ENCODE peak calls at places on chromosomes 1 and 21, in ten cellular contexts. One of them, this sample, is unnamed.

GRCh38 chr21:16709866-16710550 is 802.8 kb upstream of the CXADR start:
- DNase-seq in activated T-helper 1 cell treated with Interleukin-2 at 50 U/mL for 16 hours: no peak
- DNase-seq in cardiac muscle cell: no peak
- DNase-seq in neural progenitor cell: peak
- DNase-seq in choroid plexus epithelial cell: peak
- DNase-seq in BJ: peak
- DNase-seq in sigmoid colon: peak
- DNase-seq in stimulated activated CD4-positive, alpha-beta T cell treated with anti-CD3 and anti-CD28 coated beads, Interleukin-2, amount 100 ng/mL, for 48 hours: no peak
- DNase-seq in nucleus accumbens: no peak
- DNase-seq in renal cortical epithelial cell: no peak
- DNase-seq in this sample: no peak

GRCh38 chr1:69824932-69825331 is 257.2 kb downstream of the LRRC7 start:
- DNase-seq in activated T-helper 1 cell treated with Interleukin-2 at 50 U/mL for 16 hours: no peak
- DNase-seq in neural progenitor cell: no peak
- DNase-seq in renal cortical epithelial cell: no peak
- DNase-seq in cardiac muscle cell: no peak
- DNase-seq in stimulated activated CD4-positive, alpha-beta T cell treated with anti-CD3 and anti-CD28 coated beads, Interleukin-2, amount 100 ng/mL, for 48 hours: no peak
- DNase-seq in nucleus accumbens: no peak
- DNase-seq in sigmoid colon: no peak
- DNase-seq in BJ: no peak
- DNase-seq in choroid plexus epithelial cell: peak
- DNase-seq in this sample: peak

GRCh38 chr1:90835172-90835660 is 118.1 kb upstream of the BARHL2 start:
- DNase-seq in choroid plexus epithelial cell: no peak
- DNase-seq in sigmoid colon: no peak
- DNase-seq in nucleus accumbens: no peak
- DNase-seq in neural progenitor cell: peak
- DNase-seq in BJ: no peak
- DNase-seq in activated T-helper 1 cell treated with Interleukin-2 at 50 U/mL for 16 hours: no peak
- DNase-seq in stimulated activated CD4-positive, alpha-beta T cell treated with anti-CD3 and anti-CD28 coated beads, Interleukin-2, amount 100 ng/mL, for 48 hours: no peak
- DNase-seq in renal cortical epithelial cell: no peak
- DNase-seq in cardiac muscle cell: peak
- DNase-seq in this sample: no peak

GRCh38 chr1:46487818-46488218 is 1.8 kb upstream of the DMBX1 start:
- DNase-seq in activated T-helper 1 cell treated with Interleukin-2 at 50 U/mL for 16 hours: no peak
- DNase-seq in choroid plexus epithelial cell: peak
- DNase-seq in renal cortical epithelial cell: no peak
- DNase-seq in cardiac muscle cell: peak
- DNase-seq in sigmoid colon: no peak
- DNase-seq in stimulated activated CD4-positive, alpha-beta T cell treated with anti-CD3 and anti-CD28 coated beads, Interleukin-2, amount 100 ng/mL, for 48 hours: no peak
- DNase-seq in nucleus accumbens: no peak
- DNase-seq in BJ: no peak
- DNase-seq in neural progenitor cell: peak
- DNase-seq in this sample: peak

GRCh38 chr1:247966520-247967204 is 1.6 kb downstream of the OR2AK2 start:
- DNase-seq in renal cortical epithelial cell: no peak
- DNase-seq in stimulated activated CD4-positive, alpha-beta T cell treated with anti-CD3 and anti-CD28 coated beads, Interleukin-2, amount 100 ng/mL, for 48 hours: no peak
- DNase-seq in nucleus accumbens: no peak
- DNase-seq in activated T-helper 1 cell treated with Interleukin-2 at 50 U/mL for 16 hours: no peak
- DNase-seq in sigmoid colon: no peak
- DNase-seq in cardiac muscle cell: no peak
- DNase-seq in BJ: no peak
- DNase-seq in choroid plexus epithelial cell: no peak
- DNase-seq in neural progenitor cell: no peak
- DNase-seq in this sample: no peak

GRCh38 chr1:165726169-165726568 is 27.8 kb upstream of the ALDH9A1 start:
- DNase-seq in stimulated activated CD4-positive, alpha-beta T cell treated with anti-CD3 and anti-CD28 coated beads, Interleukin-2, amount 100 ng/mL, for 48 hours: no peak
- DNase-seq in cardiac muscle cell: no peak
- DNase-seq in nucleus accumbens: no peak
- DNase-seq in choroid plexus epithelial cell: no peak
- DNase-seq in neural progenitor cell: no peak
- DNase-seq in activated T-helper 1 cell treated with Interleukin-2 at 50 U/mL for 16 hours: no peak
- DNase-seq in BJ: no peak
- DNase-seq in renal cortical epithelial cell: no peak
- DNase-seq in sigmoid colon: no peak
- DNase-seq in this sample: no peak

GRCh38 chr1:246599315-246599714 is 33.1 kb downstream of the CNST start:
- DNase-seq in choroid plexus epithelial cell: no peak
- DNase-seq in renal cortical epithelial cell: no peak
- DNase-seq in BJ: no peak
- DNase-seq in neural progenitor cell: no peak
- DNase-seq in sigmoid colon: no peak
- DNase-seq in nucleus accumbens: no peak
- DNase-seq in activated T-helper 1 cell treated with Interleukin-2 at 50 U/mL for 16 hours: no peak
- DNase-seq in stimulated activated CD4-positive, alpha-beta T cell treated with anti-CD3 and anti-CD28 coated beads, Interleukin-2, amount 100 ng/mL, for 48 hours: no peak
- DNase-seq in cardiac muscle cell: no peak
- DNase-seq in this sample: no peak

GRCh38 chr21:25186278-25186677 is 421.0 kb downstream of the MRPL39 start:
- DNase-seq in BJ: no peak
- DNase-seq in choroid plexus epithelial cell: no peak
- DNase-seq in nucleus accumbens: no peak
- DNase-seq in stimulated activated CD4-positive, alpha-beta T cell treated with anti-CD3 and anti-CD28 coated beads, Interleukin-2, amount 100 ng/mL, for 48 hours: no peak
- DNase-seq in cardiac muscle cell: no peak
- DNase-seq in neural progenitor cell: no peak
- DNase-seq in activated T-helper 1 cell treated with Interleukin-2 at 50 U/mL for 16 hours: no peak
- DNase-seq in renal cortical epithelial cell: peak
- DNase-seq in sigmoid colon: no peak
- DNase-seq in this sample: no peak

GRCh38 chr1:43522776-43523480 is 7.8 kb upstream of the PTPRF start:
- DNase-seq in stimulated activated CD4-positive, alpha-beta T cell treated with anti-CD3 and anti-CD28 coated beads, Interleukin-2, amount 100 ng/mL, for 48 hours: no peak
- DNase-seq in nucleus accumbens: no peak
- DNase-seq in cardiac muscle cell: no peak
- DNase-seq in BJ: peak
- DNase-seq in activated T-helper 1 cell treated with Interleukin-2 at 50 U/mL for 16 hours: no peak
- DNase-seq in choroid plexus epithelial cell: peak
- DNase-seq in sigmoid colon: peak
- DNase-seq in renal cortical epithelial cell: peak
- DNase-seq in neural progenitor cell: no peak
- DNase-seq in this sample: peak

GRCh38 chr1:119743776-119744597 is 24.7 kb downstream of the HMGCS2 start:
- DNase-seq in BJ: peak
- DNase-seq in neural progenitor cell: peak
- DNase-seq in cardiac muscle cell: peak
- DNase-seq in nucleus accumbens: peak
- DNase-seq in sigmoid colon: peak
- DNase-seq in stimulated activated CD4-positive, alpha-beta T cell treated with anti-CD3 and anti-CD28 coated beads, Interleukin-2, amount 100 ng/mL, for 48 hours: peak
- DNase-seq in renal cortical epithelial cell: peak
- DNase-seq in choroid plexus epithelial cell: peak
- DNase-seq in activated T-helper 1 cell treated with Interleukin-2 at 50 U/mL for 16 hours: no peak
- DNase-seq in this sample: peak

GRCh38 chr1:112522621-112523020 is 13.9 kb downstream of the WNT2B start:
- DNase-seq in renal cortical epithelial cell: peak
- DNase-seq in sigmoid colon: no peak
- DNase-seq in BJ: peak
- DNase-seq in activated T-helper 1 cell treated with Interleukin-2 at 50 U/mL for 16 hours: no peak
- DNase-seq in nucleus accumbens: no peak
- DNase-seq in choroid plexus epithelial cell: peak
- DNase-seq in cardiac muscle cell: no peak
- DNase-seq in stimulated activated CD4-positive, alpha-beta T cell treated with anti-CD3 and anti-CD28 coated beads, Interleukin-2, amount 100 ng/mL, for 48 hours: no peak
- DNase-seq in neural progenitor cell: no peak
- DNase-seq in this sample: peak

GRCh38 chr1:19042675-19043578 is 86.5 kb upstream of the IFFO2 start:
- DNase-seq in neural progenitor cell: no peak
- DNase-seq in sigmoid colon: peak
- DNase-seq in cardiac muscle cell: no peak
- DNase-seq in stimulated activated CD4-positive, alpha-beta T cell treated with anti-CD3 and anti-CD28 coated beads, Interleukin-2, amount 100 ng/mL, for 48 hours: no peak
- DNase-seq in renal cortical epithelial cell: no peak
- DNase-seq in activated T-helper 1 cell treated with Interleukin-2 at 50 U/mL for 16 hours: no peak
- DNase-seq in BJ: no peak
- DNase-seq in choroid plexus epithelial cell: no peak
- DNase-seq in nucleus accumbens: no peak
- DNase-seq in this sample: no peak

GRCh38 chr1:7387053-7387861 is 383.8 kb upstream of the VAMP3 start:
- DNase-seq in nucleus accumbens: no peak
- DNase-seq in activated T-helper 1 cell treated with Interleukin-2 at 50 U/mL for 16 hours: no peak
- DNase-seq in neural progenitor cell: no peak
- DNase-seq in BJ: no peak
- DNase-seq in stimulated activated CD4-positive, alpha-beta T cell treated with anti-CD3 and anti-CD28 coated beads, Interleukin-2, amount 100 ng/mL, for 48 hours: no peak
- DNase-seq in sigmoid colon: peak
- DNase-seq in cardiac muscle cell: no peak
- DNase-seq in renal cortical epithelial cell: no peak
- DNase-seq in choroid plexus epithelial cell: no peak
- DNase-seq in this sample: no peak

GRCh38 chr21:43287111-43287973 is 118.5 kb downstream of the CRYAA start:
- DNase-seq in sigmoid colon: no peak
- DNase-seq in neural progenitor cell: no peak
- DNase-seq in nucleus accumbens: no peak
- DNase-seq in BJ: no peak
- DNase-seq in choroid plexus epithelial cell: peak
- DNase-seq in stimulated activated CD4-positive, alpha-beta T cell treated with anti-CD3 and anti-CD28 coated beads, Interleukin-2, amount 100 ng/mL, for 48 hours: no peak
- DNase-seq in activated T-helper 1 cell treated with Interleukin-2 at 50 U/mL for 16 hours: no peak
- DNase-seq in cardiac muscle cell: no peak
- DNase-seq in renal cortical epithelial cell: no peak
- DNase-seq in this sample: peak

GRCh38 chr1:233328661-233329498 is 1.4 kb downstream of the MAP3K21 start:
- DNase-seq in nucleus accumbens: no peak
- DNase-seq in cardiac muscle cell: peak
- DNase-seq in sigmoid colon: no peak
- DNase-seq in BJ: no peak
- DNase-seq in renal cortical epithelial cell: peak
- DNase-seq in choroid plexus epithelial cell: no peak
- DNase-seq in stimulated activated CD4-positive, alpha-beta T cell treated with anti-CD3 and anti-CD28 coated beads, Interleukin-2, amount 100 ng/mL, for 48 hours: no peak
- DNase-seq in activated T-helper 1 cell treated with Interleukin-2 at 50 U/mL for 16 hours: no peak
- DNase-seq in neural progenitor cell: no peak
- DNase-seq in this sample: no peak

GRCh38 chr1:118254001-118254400 is 69.0 kb upstream of the SPAG17 start:
- DNase-seq in nucleus accumbens: no peak
- DNase-seq in cardiac muscle cell: no peak
- DNase-seq in sigmoid colon: no peak
- DNase-seq in BJ: no peak
- DNase-seq in activated T-helper 1 cell treated with Interleukin-2 at 50 U/mL for 16 hours: no peak
- DNase-seq in renal cortical epithelial cell: no peak
- DNase-seq in stimulated activated CD4-positive, alpha-beta T cell treated with anti-CD3 and anti-CD28 coated beads, Interleukin-2, amount 100 ng/mL, for 48 hours: no peak
- DNase-seq in neural progenitor cell: no peak
- DNase-seq in choroid plexus epithelial cell: no peak
- DNase-seq in this sample: peak

GRCh38 chr21:45308211-45309068 is 20.7 kb upstream of the POFUT2 start:
- DNase-seq in stimulated activated CD4-positive, alpha-beta T cell treated with anti-CD3 and anti-CD28 coated beads, Interleukin-2, amount 100 ng/mL, for 48 hours: no peak
- DNase-seq in renal cortical epithelial cell: peak
- DNase-seq in activated T-helper 1 cell treated with Interleukin-2 at 50 U/mL for 16 hours: no peak
- DNase-seq in sigmoid colon: peak
- DNase-seq in nucleus accumbens: no peak
- DNase-seq in neural progenitor cell: no peak
- DNase-seq in cardiac muscle cell: no peak
- DNase-seq in choroid plexus epithelial cell: peak
- DNase-seq in BJ: no peak
- DNase-seq in this sample: peak

GRCh38 chr1:75079535-75080290 is 54.5 kb upstream of the LHX8 start:
- DNase-seq in nucleus accumbens: no peak
- DNase-seq in cardiac muscle cell: peak
- DNase-seq in sigmoid colon: no peak
- DNase-seq in BJ: no peak
- DNase-seq in stimulated activated CD4-positive, alpha-beta T cell treated with anti-CD3 and anti-CD28 coated beads, Interleukin-2, amount 100 ng/mL, for 48 hours: no peak
- DNase-seq in activated T-helper 1 cell treated with Interleukin-2 at 50 U/mL for 16 hours: no peak
- DNase-seq in renal cortical epithelial cell: no peak
- DNase-seq in choroid plexus epithelial cell: no peak
- DNase-seq in neural progenitor cell: no peak
- DNase-seq in this sample: peak

GRCh38 chr1:117568999-117569398 is 36.8 kb upstream of the TENT5C start:
- DNase-seq in sigmoid colon: no peak
- DNase-seq in BJ: no peak
- DNase-seq in neural progenitor cell: no peak
- DNase-seq in cardiac muscle cell: no peak
- DNase-seq in renal cortical epithelial cell: no peak
- DNase-seq in choroid plexus epithelial cell: no peak
- DNase-seq in stimulated activated CD4-positive, alpha-beta T cell treated with anti-CD3 and anti-CD28 coated beads, Interleukin-2, amount 100 ng/mL, for 48 hours: no peak
- DNase-seq in nucleus accumbens: no peak
- DNase-seq in activated T-helper 1 cell treated with Interleukin-2 at 50 U/mL for 16 hours: no peak
- DNase-seq in this sample: no peak

GRCh38 chr1:204813522-204813921 is 57.1 kb upstream of the NFASC start:
- DNase-seq in sigmoid colon: no peak
- DNase-seq in stimulated activated CD4-positive, alpha-beta T cell treated with anti-CD3 and anti-CD28 coated beads, Interleukin-2, amount 100 ng/mL, for 48 hours: no peak
- DNase-seq in cardiac muscle cell: no peak
- DNase-seq in choroid plexus epithelial cell: no peak
- DNase-seq in BJ: no peak
- DNase-seq in neural progenitor cell: no peak
- DNase-seq in renal cortical epithelial cell: no peak
- DNase-seq in nucleus accumbens: no peak
- DNase-seq in activated T-helper 1 cell treated with Interleukin-2 at 50 U/mL for 16 hours: no peak
- DNase-seq in this sample: no peak

GRCh38 chr1:46621930-46622329 is 5.3 kb upstream of the MOB3C start:
- DNase-seq in sigmoid colon: no peak
- DNase-seq in nucleus accumbens: no peak
- DNase-seq in activated T-helper 1 cell treated with Interleukin-2 at 50 U/mL for 16 hours: no peak
- DNase-seq in cardiac muscle cell: no peak
- DNase-seq in BJ: no peak
- DNase-seq in stimulated activated CD4-positive, alpha-beta T cell treated with anti-CD3 and anti-CD28 coated beads, Interleukin-2, amount 100 ng/mL, for 48 hours: no peak
- DNase-seq in neural progenitor cell: no peak
- DNase-seq in choroid plexus epithelial cell: no peak
- DNase-seq in renal cortical epithelial cell: no peak
- DNase-seq in this sample: no peak

GRCh38 chr1:93042822-93043557 is 36.1 kb upstream of the MTF2 start:
- DNase-seq in cardiac muscle cell: no peak
- DNase-seq in activated T-helper 1 cell treated with Interleukin-2 at 50 U/mL for 16 hours: no peak
- DNase-seq in renal cortical epithelial cell: no peak
- DNase-seq in sigmoid colon: no peak
- DNase-seq in neural progenitor cell: no peak
- DNase-seq in stimulated activated CD4-positive, alpha-beta T cell treated with anti-CD3 and anti-CD28 coated beads, Interleukin-2, amount 100 ng/mL, for 48 hours: no peak
- DNase-seq in BJ: no peak
- DNase-seq in choroid plexus epithelial cell: no peak
- DNase-seq in nucleus accumbens: no peak
- DNase-seq in this sample: no peak

GRCh38 chr1:88650676-88651418 is 33.2 kb upstream of the PKN2 start:
- DNase-seq in cardiac muscle cell: no peak
- DNase-seq in sigmoid colon: no peak
- DNase-seq in choroid plexus epithelial cell: no peak
- DNase-seq in nucleus accumbens: no peak
- DNase-seq in neural progenitor cell: peak
- DNase-seq in renal cortical epithelial cell: peak
- DNase-seq in BJ: no peak
- DNase-seq in activated T-helper 1 cell treated with Interleukin-2 at 50 U/mL for 16 hours: no peak
- DNase-seq in stimulated activated CD4-positive, alpha-beta T cell treated with anti-CD3 and anti-CD28 coated beads, Interleukin-2, amount 100 ng/mL, for 48 hours: no peak
- DNase-seq in this sample: no peak

GRCh38 chr1:23187637-23188036 is 19.0 kb upstream of the LUZP1 start:
- DNase-seq in neural progenitor cell: no peak
- DNase-seq in activated T-helper 1 cell treated with Interleukin-2 at 50 U/mL for 16 hours: no peak
- DNase-seq in cardiac muscle cell: no peak
- DNase-seq in renal cortical epithelial cell: no peak
- DNase-seq in sigmoid colon: no peak
- DNase-seq in stimulated activated CD4-positive, alpha-beta T cell treated with anti-CD3 and anti-CD28 coated beads, Interleukin-2, amount 100 ng/mL, for 48 hours: no peak
- DNase-seq in choroid plexus epithelial cell: no peak
- DNase-seq in nucleus accumbens: no peak
- DNase-seq in BJ: no peak
- DNase-seq in this sample: no peak

GRCh38 chr1:1066403-1067283 is 7.5 kb downstream of the RNF223 start:
- DNase-seq in choroid plexus epithelial cell: no peak
- DNase-seq in nucleus accumbens: peak
- DNase-seq in sigmoid colon: no peak
- DNase-seq in BJ: no peak
- DNase-seq in cardiac muscle cell: no peak
- DNase-seq in neural progenitor cell: no peak
- DNase-seq in renal cortical epithelial cell: no peak
- DNase-seq in stimulated activated CD4-positive, alpha-beta T cell treated with anti-CD3 and anti-CD28 coated beads, Interleukin-2, amount 100 ng/mL, for 48 hours: no peak
- DNase-seq in activated T-helper 1 cell treated with Interleukin-2 at 50 U/mL for 16 hours: no peak
- DNase-seq in this sample: no peak

GRCh38 chr1:207801819-207802218 is 50.0 kb downstream of the CD46 start:
- DNase-seq in stimulated activated CD4-positive, alpha-beta T cell treated with anti-CD3 and anti-CD28 coated beads, Interleukin-2, amount 100 ng/mL, for 48 hours: no peak
- DNase-seq in cardiac muscle cell: no peak
- DNase-seq in nucleus accumbens: no peak
- DNase-seq in neural progenitor cell: no peak
- DNase-seq in activated T-helper 1 cell treated with Interleukin-2 at 50 U/mL for 16 hours: no peak
- DNase-seq in sigmoid colon: no peak
- DNase-seq in BJ: no peak
- DNase-seq in choroid plexus epithelial cell: no peak
- DNase-seq in renal cortical epithelial cell: no peak
- DNase-seq in this sample: no peak

GRCh38 chr1:13965770-13966398 is 265.9 kb downstream of the PRDM2 start:
- DNase-seq in renal cortical epithelial cell: peak
- DNase-seq in nucleus accumbens: peak
- DNase-seq in neural progenitor cell: peak
- DNase-seq in cardiac muscle cell: peak
- DNase-seq in sigmoid colon: peak
- DNase-seq in stimulated activated CD4-positive, alpha-beta T cell treated with anti-CD3 and anti-CD28 coated beads, Interleukin-2, amount 100 ng/mL, for 48 hours: no peak
- DNase-seq in choroid plexus epithelial cell: peak
- DNase-seq in activated T-helper 1 cell treated with Interleukin-2 at 50 U/mL for 16 hours: no peak
- DNase-seq in BJ: no peak
- DNase-seq in this sample: peak

GRCh38 chr1:151681921-151682320 is 34.7 kb downstream of the CELF3 start:
- DNase-seq in cardiac muscle cell: no peak
- DNase-seq in stimulated activated CD4-positive, alpha-beta T cell treated with anti-CD3 and anti-CD28 coated beads, Interleukin-2, amount 100 ng/mL, for 48 hours: no peak
- DNase-seq in nucleus accumbens: no peak
- DNase-seq in sigmoid colon: no peak
- DNase-seq in activated T-helper 1 cell treated with Interleukin-2 at 50 U/mL for 16 hours: no peak
- DNase-seq in choroid plexus epithelial cell: peak
- DNase-seq in neural progenitor cell: no peak
- DNase-seq in renal cortical epithelial cell: no peak
- DNase-seq in BJ: no peak
- DNase-seq in this sample: no peak

This sample was measured in SJCRH30.